ENCODE peak calls at places on chromosomes 7 and 10, in eight cellular contexts. One of them, this sample, is unnamed.
A peak's percentile ranks its signal among the peaks of the same experiment; 100 is the strongest.

GRCh38 chr7:149620961-149621360 is 123.4 kb upstream of the ZNF746 start:
- DNase-seq in EL: no peak
- DNase-seq in ACHN: no peak
- DNase-seq in NCI-H1417: no peak
- DNase-seq in HT1080: no peak
- DNase-seq in breast epithelium: no peak
- DNase-seq in NCI-H82: no peak
- DNase-seq in DMS79 treated with DMSO at 0.1 percent for 48 hours: no peak
- DNase-seq in this sample: no peak

GRCh38 chr7:105685099-105685609 is 103.9 kb upstream of the EFCAB10 start:
- DNase-seq in EL: no peak
- DNase-seq in ACHN: no peak
- DNase-seq in NCI-H1417: no peak
- DNase-seq in HT1080: no peak
- DNase-seq in breast epithelium: no peak
- DNase-seq in NCI-H82: peak; percentile 70
- DNase-seq in DMS79 treated with DMSO at 0.1 percent for 48 hours: no peak
- DNase-seq in this sample: no peak

GRCh38 chr10:92657024-92657423 is 32.7 kb upstream of the HHEX start:
- DNase-seq in EL: peak; percentile 23
- DNase-seq in ACHN: no peak
- DNase-seq in NCI-H1417: no peak
- DNase-seq in HT1080: no peak
- DNase-seq in breast epithelium: no peak
- DNase-seq in NCI-H82: no peak
- DNase-seq in DMS79 treated with DMSO at 0.1 percent for 48 hours: no peak
- DNase-seq in this sample: peak; percentile 14

GRCh38 chr7:6435486-6436384 is 12.0 kb downstream of the DAGLB start:
- DNase-seq in EL: peak; percentile 83
- DNase-seq in ACHN: peak; percentile 90
- DNase-seq in NCI-H1417: peak; percentile 56
- DNase-seq in HT1080: peak; percentile 78
- DNase-seq in breast epithelium: peak; percentile 63
- DNase-seq in NCI-H82: peak; percentile 91
- DNase-seq in DMS79 treated with DMSO at 0.1 percent for 48 hours: peak; percentile 66
- DNase-seq in this sample: peak; percentile 91

GRCh38 chr7:115096262-115096661 is 174.4 kb downstream of the MDFIC start:
- DNase-seq in EL: no peak
- DNase-seq in ACHN: no peak
- DNase-seq in NCI-H1417: no peak
- DNase-seq in HT1080: no peak
- DNase-seq in breast epithelium: no peak
- DNase-seq in NCI-H82: no peak
- DNase-seq in DMS79 treated with DMSO at 0.1 percent for 48 hours: no peak
- DNase-seq in this sample: no peak

GRCh38 chr7:80135306-80136104 is 874 bp downstream of the GNAI1 start:
- DNase-seq in EL: peak; percentile 47
- DNase-seq in ACHN: peak; percentile 57
- DNase-seq in NCI-H1417: peak; percentile 93
- DNase-seq in HT1080: peak; percentile 27
- DNase-seq in breast epithelium: no peak
- DNase-seq in NCI-H82: peak; percentile 73
- DNase-seq in DMS79 treated with DMSO at 0.1 percent for 48 hours: peak; percentile 79
- DNase-seq in this sample: peak; percentile 50

GRCh38 chr7:55365103-55365679 is at the start of gene LANCL2:
- DNase-seq in EL: peak; percentile 43
- DNase-seq in ACHN: peak; percentile 39
- DNase-seq in NCI-H1417: no peak
- DNase-seq in HT1080: no peak
- DNase-seq in breast epithelium: no peak
- DNase-seq in NCI-H82: peak; percentile 74
- DNase-seq in DMS79 treated with DMSO at 0.1 percent for 48 hours: peak; percentile 61
- DNase-seq in this sample: no peak

GRCh38 chr10:50972591-50972990 is 87.2 kb upstream of the A1CF start:
- DNase-seq in EL: no peak
- DNase-seq in ACHN: peak; percentile 7
- DNase-seq in NCI-H1417: no peak
- DNase-seq in HT1080: no peak
- DNase-seq in breast epithelium: no peak
- DNase-seq in NCI-H82: no peak
- DNase-seq in DMS79 treated with DMSO at 0.1 percent for 48 hours: no peak
- DNase-seq in this sample: no peak

GRCh38 chr10:103445366-103445765 is 6.8 kb downstream of the CALHM2 start:
- DNase-seq in EL: no peak
- DNase-seq in ACHN: no peak
- DNase-seq in NCI-H1417: no peak
- DNase-seq in HT1080: no peak
- DNase-seq in breast epithelium: no peak
- DNase-seq in NCI-H82: no peak
- DNase-seq in DMS79 treated with DMSO at 0.1 percent for 48 hours: no peak
- DNase-seq in this sample: no peak

GRCh38 chr10:126062132-126063032 is 166.0 kb downstream of the FANK1 start:
- DNase-seq in EL: peak; percentile 98
- DNase-seq in ACHN: peak; percentile 96
- DNase-seq in NCI-H1417: no peak
- DNase-seq in HT1080: peak; percentile 97
- DNase-seq in breast epithelium: peak; percentile 87
- DNase-seq in NCI-H82: no peak
- DNase-seq in DMS79 treated with DMSO at 0.1 percent for 48 hours: no peak
- DNase-seq in this sample: peak; percentile 35

GRCh38 chr7:22549051-22549450 is 49.1 kb upstream of the STEAP1B start:
- DNase-seq in EL: no peak
- DNase-seq in ACHN: no peak
- DNase-seq in NCI-H1417: no peak
- DNase-seq in HT1080: no peak
- DNase-seq in breast epithelium: no peak
- DNase-seq in NCI-H82: no peak
- DNase-seq in DMS79 treated with DMSO at 0.1 percent for 48 hours: no peak
- DNase-seq in this sample: no peak

GRCh38 chr10:82438277-82438676 is 563.3 kb downstream of the NRG3 start:
- DNase-seq in EL: no peak
- DNase-seq in ACHN: no peak
- DNase-seq in NCI-H1417: no peak
- DNase-seq in HT1080: no peak
- DNase-seq in breast epithelium: no peak
- DNase-seq in NCI-H82: peak; percentile 95
- DNase-seq in DMS79 treated with DMSO at 0.1 percent for 48 hours: no peak
- DNase-seq in this sample: no peak

GRCh38 chr10:33008499-33009243 is 50.6 kb upstream of the ITGB1 start:
- DNase-seq in EL: peak; percentile 87
- DNase-seq in ACHN: peak; percentile 81
- DNase-seq in NCI-H1417: peak; percentile 29
- DNase-seq in HT1080: peak; percentile 79
- DNase-seq in breast epithelium: peak; percentile 47
- DNase-seq in NCI-H82: peak; percentile 78
- DNase-seq in DMS79 treated with DMSO at 0.1 percent for 48 hours: peak; percentile 20
- DNase-seq in this sample: peak; percentile 85

GRCh38 chr7:128831994-128832879 is 2.0 kb downstream of the FLNC start:
- DNase-seq in EL: peak; percentile 56
- DNase-seq in ACHN: no peak
- DNase-seq in NCI-H1417: peak; percentile 55
- DNase-seq in HT1080: no peak
- DNase-seq in breast epithelium: no peak
- DNase-seq in NCI-H82: peak; percentile 93
- DNase-seq in DMS79 treated with DMSO at 0.1 percent for 48 hours: peak; percentile 52
- DNase-seq in this sample: peak; percentile 46

GRCh38 chr10:80664071-80664680 is 126.5 kb downstream of the SH2D4B start:
- DNase-seq in EL: peak; percentile 62
- DNase-seq in ACHN: peak; percentile 77
- DNase-seq in NCI-H1417: peak; percentile 32
- DNase-seq in HT1080: peak; percentile 56
- DNase-seq in breast epithelium: peak; percentile 71
- DNase-seq in NCI-H82: peak; percentile 85
- DNase-seq in DMS79 treated with DMSO at 0.1 percent for 48 hours: no peak
- DNase-seq in this sample: peak; percentile 82

GRCh38 chr10:63042256-63042655 is 90.9 kb upstream of the NRBF2 start:
- DNase-seq in EL: no peak
- DNase-seq in ACHN: no peak
- DNase-seq in NCI-H1417: no peak
- DNase-seq in HT1080: no peak
- DNase-seq in breast epithelium: no peak
- DNase-seq in NCI-H82: no peak
- DNase-seq in DMS79 treated with DMSO at 0.1 percent for 48 hours: no peak
- DNase-seq in this sample: no peak

GRCh38 chr10:97427571-97428179 is 1.7 kb downstream of the PGAM1 start:
- DNase-seq in EL: peak; percentile 65
- DNase-seq in ACHN: peak; percentile 77
- DNase-seq in NCI-H1417: no peak
- DNase-seq in HT1080: peak; percentile 28
- DNase-seq in breast epithelium: peak; percentile 49
- DNase-seq in NCI-H82: peak; percentile 39
- DNase-seq in DMS79 treated with DMSO at 0.1 percent for 48 hours: no peak
- DNase-seq in this sample: peak; percentile 42

GRCh38 chr10:101569465-101569837 is 18.6 kb downstream of the POLL start:
- DNase-seq in EL: no peak
- DNase-seq in ACHN: no peak
- DNase-seq in NCI-H1417: peak; percentile 41
- DNase-seq in HT1080: no peak
- DNase-seq in breast epithelium: no peak
- DNase-seq in NCI-H82: no peak
- DNase-seq in DMS79 treated with DMSO at 0.1 percent for 48 hours: peak; percentile 29
- DNase-seq in this sample: no peak

GRCh38 chr10:77264107-77264506 is 373.5 kb downstream of the KCNMA1 start:
- DNase-seq in EL: no peak
- DNase-seq in ACHN: no peak
- DNase-seq in NCI-H1417: no peak
- DNase-seq in HT1080: peak; percentile 83
- DNase-seq in breast epithelium: no peak
- DNase-seq in NCI-H82: no peak
- DNase-seq in DMS79 treated with DMSO at 0.1 percent for 48 hours: no peak
- DNase-seq in this sample: no peak

GRCh38 chr10:91210014-91210413 is 10.4 kb upstream of the PCGF5 start:
- DNase-seq in EL: no peak
- DNase-seq in ACHN: no peak
- DNase-seq in NCI-H1417: peak; percentile 77
- DNase-seq in HT1080: no peak
- DNase-seq in breast epithelium: no peak
- DNase-seq in NCI-H82: no peak
- DNase-seq in DMS79 treated with DMSO at 0.1 percent for 48 hours: peak; percentile 84
- DNase-seq in this sample: no peak

GRCh38 chr10:84994722-84995121 is 666.3 kb downstream of the CCSER2 start:
- DNase-seq in EL: no peak
- DNase-seq in ACHN: no peak
- DNase-seq in NCI-H1417: no peak
- DNase-seq in HT1080: no peak
- DNase-seq in breast epithelium: no peak
- DNase-seq in NCI-H82: no peak
- DNase-seq in DMS79 treated with DMSO at 0.1 percent for 48 hours: no peak
- DNase-seq in this sample: no peak

GRCh38 chr10:123562811-123563580 is 103.2 kb upstream of the GPR26 start:
- DNase-seq in EL: no peak
- DNase-seq in ACHN: no peak
- DNase-seq in NCI-H1417: no peak
- DNase-seq in HT1080: no peak
- DNase-seq in breast epithelium: no peak
- DNase-seq in NCI-H82: no peak
- DNase-seq in DMS79 treated with DMSO at 0.1 percent for 48 hours: no peak
- DNase-seq in this sample: no peak